ENCODE peak calls at places on chromosomes 2 and 18, in nine cellular contexts. One of them, this sample, is unnamed.

GRCh38 chr2:162333968-162334367 is 10.0 kb upstream of the GCA start:
- DNase-seq in GM23338: peak; percentile 66
- DNase-seq in SK-N-SH: no peak
- DNase-seq in breast epithelium: no peak
- DNase-seq in HL-60: peak; percentile 26
- DNase-seq in sigmoid colon: no peak
- DNase-seq in transverse colon: peak; percentile 51
- DNase-seq in H1: no peak
- DNase-seq in K562: peak; percentile 15
- DNase-seq in this sample: no peak

GRCh38 chr2:5946210-5947118 is 254.3 kb downstream of the SOX11 start:
- DNase-seq in GM23338: peak; percentile 46
- DNase-seq in SK-N-SH: no peak
- DNase-seq in breast epithelium: no peak
- DNase-seq in HL-60: no peak
- DNase-seq in sigmoid colon: no peak
- DNase-seq in transverse colon: no peak
- DNase-seq in H1: no peak
- DNase-seq in K562: no peak
- DNase-seq in this sample: no peak

GRCh38 chr2:220531216-220531615 is 903.8 kb downstream of the SLC4A3 start:
- DNase-seq in GM23338: no peak
- DNase-seq in SK-N-SH: no peak
- DNase-seq in breast epithelium: no peak
- DNase-seq in HL-60: no peak
- DNase-seq in sigmoid colon: no peak
- DNase-seq in transverse colon: no peak
- DNase-seq in H1: no peak
- DNase-seq in K562: no peak
- DNase-seq in this sample: no peak

GRCh38 chr2:167719410-167719809 is 528.0 kb downstream of the STK39 start:
- DNase-seq in GM23338: no peak
- DNase-seq in SK-N-SH: no peak
- DNase-seq in breast epithelium: no peak
- DNase-seq in HL-60: no peak
- DNase-seq in sigmoid colon: no peak
- DNase-seq in transverse colon: no peak
- DNase-seq in H1: no peak
- DNase-seq in K562: no peak
- DNase-seq in this sample: no peak

GRCh38 chr2:218257390-218257981 is 3.3 kb upstream of the GPBAR1 start:
- DNase-seq in GM23338: peak; percentile 91
- DNase-seq in SK-N-SH: peak; percentile 51
- DNase-seq in breast epithelium: no peak
- DNase-seq in HL-60: peak; percentile 72
- DNase-seq in sigmoid colon: peak; percentile 56
- DNase-seq in transverse colon: peak; percentile 31
- DNase-seq in H1: no peak
- DNase-seq in K562: peak; percentile 71
- DNase-seq in this sample: peak; percentile 76

GRCh38 chr2:241314181-241314932 is 1.1 kb downstream of the HDLBP start:
- DNase-seq in GM23338: peak; percentile 64
- DNase-seq in SK-N-SH: no peak
- DNase-seq in breast epithelium: no peak
- DNase-seq in HL-60: peak; percentile 55
- DNase-seq in sigmoid colon: no peak
- DNase-seq in transverse colon: no peak
- DNase-seq in H1: no peak
- DNase-seq in K562: no peak
- DNase-seq in this sample: no peak

GRCh38 chr2:84427235-84428138 is 31.6 kb downstream of the SUCLG1 start:
- DNase-seq in GM23338: no peak
- DNase-seq in SK-N-SH: no peak
- DNase-seq in breast epithelium: no peak
- DNase-seq in HL-60: no peak
- DNase-seq in sigmoid colon: no peak
- DNase-seq in transverse colon: no peak
- DNase-seq in H1: no peak
- DNase-seq in K562: no peak
- DNase-seq in this sample: no peak

GRCh38 chr18:42164556-42164955 is 209.5 kb downstream of the PIK3C3 start:
- DNase-seq in GM23338: no peak
- DNase-seq in SK-N-SH: no peak
- DNase-seq in breast epithelium: no peak
- DNase-seq in HL-60: no peak
- DNase-seq in sigmoid colon: no peak
- DNase-seq in transverse colon: no peak
- DNase-seq in H1: no peak
- DNase-seq in K562: no peak
- DNase-seq in this sample: no peak

GRCh38 chr2:215436705-215437570 is 1.1 kb upstream of the FN1 start:
- DNase-seq in GM23338: peak; percentile 63
- DNase-seq in SK-N-SH: no peak
- DNase-seq in breast epithelium: no peak
- DNase-seq in HL-60: no peak
- DNase-seq in sigmoid colon: no peak
- DNase-seq in transverse colon: no peak
- DNase-seq in H1: no peak
- DNase-seq in K562: no peak
- DNase-seq in this sample: no peak

GRCh38 chr2:23943666-23944065 is 3.4 kb downstream of the UBXN2A start:
- DNase-seq in GM23338: no peak
- DNase-seq in SK-N-SH: no peak
- DNase-seq in breast epithelium: no peak
- DNase-seq in HL-60: no peak
- DNase-seq in sigmoid colon: no peak
- DNase-seq in transverse colon: no peak
- DNase-seq in H1: no peak
- DNase-seq in K562: no peak
- DNase-seq in this sample: no peak

GRCh38 chr2:105393373-105394055 is 5.3 kb downstream of the FHL2 start:
- DNase-seq in GM23338: no peak
- DNase-seq in SK-N-SH: no peak
- DNase-seq in breast epithelium: no peak
- DNase-seq in HL-60: no peak
- DNase-seq in sigmoid colon: no peak
- DNase-seq in transverse colon: peak; percentile 13
- DNase-seq in H1: no peak
- DNase-seq in K562: no peak
- DNase-seq in this sample: no peak

GRCh38 chr18:27605107-27605834 is 420.2 kb upstream of the CHST9 start:
- DNase-seq in GM23338: peak; percentile 94
- DNase-seq in SK-N-SH: peak; percentile 63
- DNase-seq in breast epithelium: peak; percentile 34
- DNase-seq in HL-60: peak; percentile 57
- DNase-seq in sigmoid colon: no peak
- DNase-seq in transverse colon: peak; percentile 25
- DNase-seq in H1: no peak
- DNase-seq in K562: peak; percentile 61
- DNase-seq in this sample: peak; percentile 2

GRCh38 chr2:60556441-60556997 is 3.1 kb upstream of the BCL11A start:
- DNase-seq in GM23338: peak; percentile 64
- DNase-seq in SK-N-SH: peak; percentile 24
- DNase-seq in breast epithelium: no peak
- DNase-seq in HL-60: peak; percentile 73
- DNase-seq in sigmoid colon: peak; percentile 66
- DNase-seq in transverse colon: peak; percentile 32
- DNase-seq in H1: no peak
- DNase-seq in K562: no peak
- DNase-seq in this sample: no peak

GRCh38 chr2:69911985-69912563 is 2.8 kb upstream of the MXD1 start:
- DNase-seq in GM23338: peak; percentile 77
- DNase-seq in SK-N-SH: peak; percentile 37
- DNase-seq in breast epithelium: no peak
- DNase-seq in HL-60: peak; percentile 48
- DNase-seq in sigmoid colon: no peak
- DNase-seq in transverse colon: no peak
- DNase-seq in H1: no peak
- DNase-seq in K562: peak; percentile 75
- DNase-seq in this sample: no peak

GRCh38 chr2:118386636-118387302 is 298.5 kb downstream of the INSIG2 start:
- DNase-seq in GM23338: no peak
- DNase-seq in SK-N-SH: no peak
- DNase-seq in breast epithelium: no peak
- DNase-seq in HL-60: no peak
- DNase-seq in sigmoid colon: no peak
- DNase-seq in transverse colon: no peak
- DNase-seq in H1: no peak
- DNase-seq in K562: no peak
- DNase-seq in this sample: no peak

GRCh38 chr2:174553811-174554493 is 43.7 kb downstream of the WIPF1 start:
- DNase-seq in GM23338: no peak
- DNase-seq in SK-N-SH: no peak
- DNase-seq in breast epithelium: no peak
- DNase-seq in HL-60: peak; percentile 65
- DNase-seq in sigmoid colon: no peak
- DNase-seq in transverse colon: peak; percentile 26
- DNase-seq in H1: no peak
- DNase-seq in K562: no peak
- DNase-seq in this sample: no peak

GRCh38 chr2:97068074-97068473 is 26.6 kb downstream of the FAHD2B start:
- DNase-seq in GM23338: no peak
- DNase-seq in SK-N-SH: no peak
- DNase-seq in breast epithelium: no peak
- DNase-seq in HL-60: no peak
- DNase-seq in sigmoid colon: no peak
- DNase-seq in transverse colon: no peak
- DNase-seq in H1: no peak
- DNase-seq in K562: no peak
- DNase-seq in this sample: no peak
- TF ChIP-seq POLR2AphosphoS5 in GM23338: no peak
- TF ChIP-seq POLR2AphosphoS5 in SK-N-SH: no peak
- TF ChIP-seq POLR2AphosphoS5 in breast epithelium: no peak
- TF ChIP-seq POLR2AphosphoS5 in HL-60: no peak
- TF ChIP-seq POLR2AphosphoS5 in sigmoid colon: no peak
- TF ChIP-seq POLR2AphosphoS5 in transverse colon: no peak
- TF ChIP-seq POLR2AphosphoS5 in H1: no peak
- TF ChIP-seq POLR2AphosphoS5 in K562: no peak
- TF ChIP-seq POLR2AphosphoS5 in this sample: no peak

GRCh38 chr2:19669605-19670004 is 232.2 kb downstream of the TTC32 start:
- DNase-seq in GM23338: no peak
- DNase-seq in SK-N-SH: no peak
- DNase-seq in breast epithelium: no peak
- DNase-seq in HL-60: no peak
- DNase-seq in sigmoid colon: no peak
- DNase-seq in transverse colon: no peak
- DNase-seq in H1: no peak
- DNase-seq in K562: no peak
- DNase-seq in this sample: no peak
- TF ChIP-seq POLR2AphosphoS5 in GM23338: no peak
- TF ChIP-seq POLR2AphosphoS5 in SK-N-SH: no peak
- TF ChIP-seq POLR2AphosphoS5 in breast epithelium: no peak
- TF ChIP-seq POLR2AphosphoS5 in HL-60: no peak
- TF ChIP-seq POLR2AphosphoS5 in sigmoid colon: no peak
- TF ChIP-seq POLR2AphosphoS5 in transverse colon: no peak
- TF ChIP-seq POLR2AphosphoS5 in H1: no peak
- TF ChIP-seq POLR2AphosphoS5 in K562: no peak
- TF ChIP-seq POLR2AphosphoS5 in this sample: no peak

GRCh38 chr2:73919596-73920228 is 7.0 kb upstream of the DGUOK start:
- DNase-seq in GM23338: no peak
- DNase-seq in SK-N-SH: no peak
- DNase-seq in breast epithelium: no peak
- DNase-seq in HL-60: no peak
- DNase-seq in sigmoid colon: peak; percentile 26
- DNase-seq in transverse colon: no peak
- DNase-seq in H1: no peak
- DNase-seq in K562: no peak
- DNase-seq in this sample: no peak
- TF ChIP-seq POLR2AphosphoS5 in GM23338: no peak
- TF ChIP-seq POLR2AphosphoS5 in SK-N-SH: no peak
- TF ChIP-seq POLR2AphosphoS5 in breast epithelium: no peak
- TF ChIP-seq POLR2AphosphoS5 in HL-60: no peak
- TF ChIP-seq POLR2AphosphoS5 in sigmoid colon: peak; percentile 89
- TF ChIP-seq POLR2AphosphoS5 in transverse colon: peak; percentile 79
- TF ChIP-seq POLR2AphosphoS5 in H1: no peak
- TF ChIP-seq POLR2AphosphoS5 in K562: no peak
- TF ChIP-seq POLR2AphosphoS5 in this sample: no peak

DNA sequence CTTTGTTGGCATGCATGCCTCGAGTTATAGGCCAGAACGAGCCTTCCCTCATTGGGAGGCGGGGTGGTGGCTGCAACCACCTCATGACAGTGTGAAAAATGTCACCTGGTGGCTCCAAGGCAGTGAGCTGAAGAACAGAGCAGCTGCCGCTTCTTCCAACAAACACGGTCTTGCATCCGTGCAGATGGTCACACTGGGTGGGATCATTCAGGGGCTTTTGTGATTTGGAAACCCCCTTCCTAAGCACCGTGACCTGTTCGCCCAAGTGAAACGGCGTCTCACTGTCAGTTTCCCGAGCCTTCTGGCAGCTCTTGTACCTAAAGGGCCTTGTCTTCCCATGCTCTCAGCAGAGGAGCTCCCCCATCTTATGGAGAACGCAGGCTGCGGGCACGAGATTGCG is 159.7 kb downstream of the NAPG start:
- DNase-seq in GM23338: no peak
- DNase-seq in SK-N-SH: no peak
- DNase-seq in breast epithelium: no peak
- DNase-seq in HL-60: no peak
- DNase-seq in sigmoid colon: no peak
- DNase-seq in transverse colon: no peak
- DNase-seq in H1: no peak
- DNase-seq in K562: no peak
- DNase-seq in this sample: peak; percentile 16
- TF ChIP-seq POLR2AphosphoS5 in GM23338: no peak
- TF ChIP-seq POLR2AphosphoS5 in SK-N-SH: no peak
- TF ChIP-seq POLR2AphosphoS5 in breast epithelium: no peak
- TF ChIP-seq POLR2AphosphoS5 in HL-60: no peak
- TF ChIP-seq POLR2AphosphoS5 in sigmoid colon: no peak
- TF ChIP-seq POLR2AphosphoS5 in transverse colon: no peak
- TF ChIP-seq POLR2AphosphoS5 in H1: no peak
- TF ChIP-seq POLR2AphosphoS5 in K562: no peak
- TF ChIP-seq POLR2AphosphoS5 in this sample: peak; percentile 36

GRCh38 chr2:145677371-145677770 is 1157.5 kb upstream of the ZEB2 start:
- DNase-seq in GM23338: no peak
- DNase-seq in SK-N-SH: no peak
- DNase-seq in breast epithelium: no peak
- DNase-seq in HL-60: no peak
- DNase-seq in sigmoid colon: no peak
- DNase-seq in transverse colon: no peak
- DNase-seq in H1: no peak
- DNase-seq in K562: no peak
- DNase-seq in this sample: no peak
- TF ChIP-seq POLR2AphosphoS5 in GM23338: no peak
- TF ChIP-seq POLR2AphosphoS5 in SK-N-SH: no peak
- TF ChIP-seq POLR2AphosphoS5 in breast epithelium: no peak
- TF ChIP-seq POLR2AphosphoS5 in HL-60: no peak
- TF ChIP-seq POLR2AphosphoS5 in sigmoid colon: no peak
- TF ChIP-seq POLR2AphosphoS5 in transverse colon: no peak
- TF ChIP-seq POLR2AphosphoS5 in H1: no peak
- TF ChIP-seq POLR2AphosphoS5 in K562: no peak
- TF ChIP-seq POLR2AphosphoS5 in this sample: no peak